ENCODE peak calls at places on chromosomes 6 and 20, in five cellular contexts. N, V, Z, P and D are unnamed samples.

GRCh38 chr6:53410508-53411258 is 61.9 kb upstream of the ELOVL5 start:
- DNase-seq in N (peak; percentile 39), V (no peak), Z (no peak), P (no peak), D (peak; percentile 25)

GRCh38 chr20:53142225-53142624 is 170.1 kb downstream of the TSHZ2 start:
- DNase-seq in N (peak; percentile 21), V (no peak), Z (no peak), P (no peak), D (no peak)

GRCh38 chr6:7134999-7135735 is 27.4 kb downstream of the RREB1 start:
- DNase-seq in N (no peak), V (no peak), Z (no peak), P (no peak), D (no peak)

GRCh38 chr20:539848-540247 is 3.7 kb downstream of the CSNK2A1 start:
- DNase-seq in N (no peak), V (no peak), Z (no peak), P (no peak), D (peak; percentile 27)

GRCh38 chr6:1313755-1314503 is 2.0 kb downstream of the FOXQ1 start:
- DNase-seq in N (peak; percentile 59), V (peak; percentile 51), Z (no peak), P (no peak), D (peak; percentile 75)

GRCh38 chr6:42454428-42454791 is 2.7 kb upstream of the TRERF1 start:
- DNase-seq in N (no peak), V (no peak), Z (no peak), P (no peak), D (peak; percentile 23)

GRCh38 chr20:48921883-48922867 is 664 bp downstream of the ARFGEF2 start:
- DNase-seq in N (peak; percentile 58), V (peak; percentile 30), Z (no peak), P (no peak), D (peak; percentile 68)

GRCh38 chr6:160945516-160946177 is 45.9 kb upstream of the MAP3K4 start:
- DNase-seq in N (no peak), V (no peak), Z (no peak), P (no peak), D (no peak)

GRCh38 chr6:116405147-116405546 is 34.4 kb downstream of the DSE start:
- DNase-seq in N (no peak), V (no peak), Z (no peak), P (no peak), D (no peak)

GRCh38 chr20:41136336-41136694 is 1.0 kb upstream of the PLCG1 start:
- DNase-seq in N (no peak), V (no peak), Z (no peak), P (no peak), D (no peak)

GRCh38 chr20:41138217-41138526 is 829 bp downstream of the PLCG1 start:
- DNase-seq in N (no peak), V (no peak), Z (no peak), P (no peak), D (no peak)

GRCh38 chr20:41135888-41136243 is 1.5 kb upstream of the PLCG1 start:
- DNase-seq in N (no peak), V (no peak), Z (no peak), P (no peak), D (no peak)

GRCh38 chr20:41137412-41138216 is at the start of gene PLCG1:
- DNase-seq in N (peak; percentile 63), V (peak; percentile 81), Z (peak; percentile 88), P (peak; percentile 60), D (peak; percentile 78)

GRCh38 chr20:41136695-41137411 is 490 bp upstream of the PLCG1 start:
- DNase-seq in N (peak; percentile 83), V (peak; percentile 90), Z (peak; percentile 93), P (peak; percentile 88), D (peak; percentile 93)
- H3K4me3 ChIP-seq in N (peak overlapping the region; percentile 89), V (peak overlapping the region; percentile 98), Z (peak overlapping the region; percentile 86), P (peak overlapping the region; percentile 91), D (peak overlapping the region; percentile 66)

GRCh38 chr20:45355685-45356084 is 7.3 kb upstream of the SYS1 start:
- DNase-seq in N (no peak), V (no peak), Z (no peak), P (no peak), D (no peak)
- H3K27ac ChIP-seq in N (peak overlapping the region; percentile 35), V (no peak overlapping the region), Z (no peak overlapping the region), P (peak overlapping the region; percentile 6), D (no peak overlapping the region)

GRCh38 chr6:143536866-143537691 is 25.6 kb upstream of the FUCA2 start:
- DNase-seq in N (peak; percentile 54), V (peak; percentile 37), Z (peak; percentile 41), P (no peak), D (peak; percentile 65)
- TF ChIP-seq POLR2A in N (no peak), V (no peak), Z (no peak), P (no peak), D (no peak)

DNA sequence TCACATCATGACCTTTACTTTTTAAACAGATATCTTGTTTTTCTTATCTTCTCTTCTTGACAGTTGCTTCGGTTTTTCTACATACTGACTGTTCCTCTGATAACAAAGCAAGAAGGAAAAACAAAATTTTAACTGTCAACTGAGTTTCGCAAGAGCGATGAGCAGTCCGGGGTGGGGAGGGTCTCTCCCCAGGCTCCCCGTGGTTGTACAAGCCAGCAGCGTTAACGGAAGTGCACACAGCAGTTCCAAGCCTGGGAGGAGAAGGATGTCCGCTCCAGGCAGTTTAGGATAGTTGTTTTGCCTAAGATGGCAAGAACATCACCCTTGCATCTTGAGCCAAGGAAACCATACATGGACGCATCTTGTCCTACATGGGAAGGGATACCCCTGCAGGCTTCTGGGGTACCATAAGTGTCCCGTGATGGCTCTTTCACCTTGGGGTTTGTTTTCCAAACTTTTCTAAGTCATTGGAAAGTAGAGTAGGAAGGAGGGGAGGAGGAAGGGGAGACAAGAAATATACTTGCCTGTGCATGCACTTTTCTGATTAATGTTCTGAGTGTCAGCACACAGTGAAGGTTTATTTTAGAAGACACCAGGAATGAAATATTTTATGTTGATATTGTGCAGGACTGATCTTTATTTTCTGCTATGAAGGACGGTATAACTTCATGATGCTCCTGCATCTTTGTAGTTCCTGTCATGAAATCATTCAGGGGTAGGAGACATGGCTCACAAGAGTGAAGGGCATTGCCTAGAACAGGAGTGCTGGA is 20.8 kb downstream of the SLC24A3 start:
- DNase-seq in N (no peak), V (no peak), Z (peak; percentile 56), P (no peak), D (no peak)
- H3K4me3 ChIP-seq in N (no peak overlapping the region), V (no peak overlapping the region), Z (peak overlapping the region; percentile 11), P (no peak overlapping the region), D (no peak overlapping the region)

GRCh38 chr6:28209753-28210535 is 15.1 kb upstream of the ZSCAN9 start:
- DNase-seq in N (no peak), V (no peak), Z (no peak), P (no peak), D (no peak)
- H3K27ac ChIP-seq in N (no peak overlapping the region), V (no peak overlapping the region), Z (no peak overlapping the region), P (no peak overlapping the region), D (no peak overlapping the region)

GRCh38 chr6:142926494-142927273 is 18.3 kb downstream of the HIVEP2 start:
- DNase-seq in N (peak; percentile 74), V (peak; percentile 54), Z (peak; percentile 94), P (peak; percentile 64), D (peak; percentile 89)

GRCh38 chr6:142927904-142928303 is 17.1 kb downstream of the HIVEP2 start:
- DNase-seq in N (no peak), V (no peak), Z (no peak), P (no peak), D (no peak)

GRCh38 chr6:142925575-142926110 is 19.3 kb downstream of the HIVEP2 start:
- DNase-seq in N (peak; percentile 18), V (no peak), Z (no peak), P (no peak), D (no peak)

GRCh38 chr6:142927274-142927586 is 17.7 kb downstream of the HIVEP2 start:
- DNase-seq in N (no peak), V (no peak), Z (no peak), P (no peak), D (no peak)

GRCh38 chr6:142926177-142926493 is 18.8 kb downstream of the HIVEP2 start:
- DNase-seq in N (no peak), V (no peak), Z (no peak), P (no peak), D (no peak)
- TF ChIP-seq POLR2A in N (no peak), V (no peak), Z (no peak), P (no peak), D (no peak)

GRCh38 chr6:45658958-45659357 is 281.2 kb upstream of the SUPT3H start:
- DNase-seq in N (no peak), V (no peak), Z (no peak), P (no peak), D (no peak)
- H3K4me3 ChIP-seq in N (no peak overlapping the region), V (no peak overlapping the region), Z (no peak overlapping the region), P (no peak overlapping the region), D (no peak overlapping the region)